ENCODE peak calls at places on chromosome 10, in five cellular contexts. L is sciatic nerve; J is endothelial cell; G is EH; A is activated T-helper 1 cell treated with anti-CD3 and anti-CD28 coated beads, Interleukin-2, amount 50 U/mL, for 16 hours. Q is an unnamed sample.

GRCh38 chr10:20128796-20129195 is 312.6 kb downstream of the PLXDC2 start:
- DNase-seq in L (no peak), J (no peak), G (no peak), A (no peak), Q (no peak)

GRCh38 chr10:112985701-112986510 is 35.9 kb downstream of the TCF7L2 start:
- DNase-seq in L (no peak), J (no peak), G (peak), A (no peak), Q (peak)

GRCh38 chr10:11074536-11075267 is 57.0 kb downstream of the CELF2 start:
- DNase-seq in L (no peak), J (no peak), G (no peak), A (no peak), Q (no peak)

GRCh38 chr10:122132882-122133634 is 138.0 kb upstream of the BTBD16 start:
- DNase-seq in L (no peak), J (no peak), G (no peak), A (no peak), Q (no peak)

GRCh38 chr10:130301026-130301892 is 165.1 kb downstream of the GLRX3 start:
- DNase-seq in L (peak), J (no peak), G (no peak), A (peak), Q (no peak)

GRCh38 chr10:51758366-51758765 is 59.0 kb upstream of the CSTF2T start:
- DNase-seq in L (no peak), J (no peak), G (no peak), A (no peak), Q (no peak)

GRCh38 chr10:35595106-35595505 is 10.0 kb upstream of the GJD4 start:
- DNase-seq in L (no peak), J (no peak), G (no peak), A (no peak), Q (no peak)

GRCh38 chr10:73039635-73040034 is 57.0 kb downstream of the P4HA1 start:
- DNase-seq in L (no peak), J (no peak), G (peak), A (no peak), Q (no peak)

GRCh38 chr10:613217-613616 is 76.3 kb downstream of the DIP2C start:
- DNase-seq in L (no peak), J (no peak), G (no peak), A (no peak), Q (no peak)

GRCh38 chr10:124595143-124595883 is 133.7 kb downstream of the LHPP start:
- DNase-seq in L (no peak), J (no peak), G (no peak), A (no peak), Q (peak)

GRCh38 chr10:118969014-118969413 is 60.5 kb upstream of the NANOS1 start:
- DNase-seq in L (no peak), J (no peak), G (no peak), A (no peak), Q (no peak)

GRCh38 chr10:101144053-101144452 is 13.0 kb downstream of the TLX1 start:
- DNase-seq in L (no peak), J (no peak), G (no peak), A (no peak), Q (no peak)

Q was measured in KBM-7.